ENCODE peak calls at places on chromosomes 13 and 19, in six cellular contexts. J is H9, V is mesenchymal stem cell, U is IMR-90, R is H1, W is trophoblast cell. Z is an unnamed sample. For H3K9me3, the result is how much of the 10 kb centered on the place peaks cover.

GRCh38 chr13:49638416-49639072 is 10.2 kb downstream of the ARL11 start:
- DNase-seq in J (no peak), U (no peak), R (no peak), V (no peak), W (no peak), Z (no peak)

GRCh38 chr19:7063764-7064418 is 5.4 kb upstream of the MBD3L3 start:
- DNase-seq in R (no peak), W (no peak), V (no peak), U (no peak), J (no peak), Z (no peak)

GRCh38 chr13:114054269-114054668 is 78.2 kb downstream of the RASA3 start:
- DNase-seq in W (no peak), U (no peak), V (no peak), R (no peak), J (no peak), Z (no peak)

GRCh38 chr13:20340759-20341161 is 108.6 kb upstream of the GJB6 start:
- DNase-seq in U (no peak), J (no peak), V (no peak), R (no peak), W (no peak), Z (no peak)

GRCh38 chr19:46115396-46116109 is 8.9 kb downstream of the IGFL3 start:
- DNase-seq in V (peak), W (no peak), J (no peak), R (no peak), U (peak), Z (no peak)

GRCh38 chr13:55160911-55161310 is 1979.8 kb upstream of the PRR20A start:
- DNase-seq in U (no peak), V (no peak), W (no peak), J (no peak), R (no peak), Z (no peak)

GRCh38 chr13:51148952-51149573 is 38.0 kb upstream of the C13orf42 start:
- DNase-seq in U (peak), V (peak), W (no peak), R (peak), J (peak), Z (peak)

GRCh38 chr13:22311734-22312404 is 641.0 kb downstream of the FGF9 start:
- DNase-seq in W (peak), U (no peak), J (peak), R (no peak), V (no peak), Z (no peak)

GRCh38 chr19:16836115-16836905 is 7.1 kb downstream of the SIN3B start:
- DNase-seq in R (no peak), U (peak), V (no peak), J (no peak), W (peak), Z (no peak)

GRCh38 chr19:2089001-2089711 is 7.0 kb downstream of the MOB3A start:
- DNase-seq in R (no peak), V (peak), W (peak), U (peak), J (no peak), Z (no peak)

GRCh38 chr13:74644239-74644638 is 510.0 kb upstream of the KLF12 start:
- DNase-seq in W (no peak), U (peak), V (peak), J (no peak), R (no peak), Z (no peak)

GRCh38 chr13:113970810-113971470 is 2.9 kb downstream of the C13orf46 start:
- DNase-seq in R (no peak), V (no peak), W (no peak), U (peak), J (no peak), Z (no peak)

GRCh38 chr13:51759240-51759639 is 44.7 kb downstream of the DHRS12 start:
- DNase-seq in R (no peak), J (no peak), U (peak), V (peak), W (no peak), Z (no peak)

GRCh38 chr19:57192064-57192395 is 730 bp downstream of the ZNF264 start:
- DNase-seq in W (no peak), J (no peak), V (no peak), U (peak), R (no peak), Z (no peak)

GRCh38 chr13:112635323-112635722 is 47.4 kb upstream of the TUBGCP3 start:
- DNase-seq in R (no peak), V (no peak), U (no peak), J (no peak), W (no peak), Z (no peak)

GRCh38 chr13:51156666-51157065 is 45.6 kb upstream of the C13orf42 start:
- DNase-seq in J (no peak), U (no peak), V (no peak), R (no peak), W (no peak), Z (no peak)

GRCh38 chr19:47755065-47755761 is 9.9 kb downstream of the NOP53 start:
- DNase-seq in W (no peak), V (no peak), U (no peak), J (no peak), R (no peak), Z (no peak)

GRCh38 chr19:11383706-11384048 is 437 bp downstream of the EPOR start:
- DNase-seq in W (no peak), U (no peak), V (no peak), R (no peak), J (no peak), Z (no peak)

GRCh38 chr13:71169125-71169524 is 697.9 kb downstream of the DACH1 start:
- DNase-seq in V (no peak), U (no peak), W (no peak), J (no peak), R (no peak), Z (no peak)

GRCh38 chr19:32824136-32824835 is 45.3 kb downstream of the SLC7A9 start:
- DNase-seq in U (no peak), V (no peak), R (no peak), J (no peak), W (no peak), Z (no peak)

GRCh38 chr13:109971745-109972090 is 185.3 kb upstream of the IRS2 start:
- DNase-seq in W (peak), J (no peak), V (no peak), R (no peak), U (no peak), Z (no peak)

GRCh38 chr13:50400930-50401553 is 385.8 kb downstream of the KCNRG start:
- DNase-seq in W (no peak), J (no peak), U (peak), R (no peak), V (peak), Z (no peak)

GRCh38 chr13:111011899-111012298 is 97.0 kb upstream of the ANKRD10 start:
- DNase-seq in J (no peak), V (no peak), W (no peak), U (no peak), R (no peak), Z (no peak)

GRCh38 chr13:41178040-41178439 is 16.3 kb downstream of the KBTBD7 start:
- DNase-seq in J (no peak), W (no peak), U (peak), R (no peak), V (peak), Z (no peak)

GRCh38 chr13:82298110-82298509 is 1584.2 kb downstream of the SLITRK1 start:
- DNase-seq in U (no peak), R (no peak), J (no peak), V (no peak), W (no peak), Z (no peak)

GRCh38 chr19:50679177-50680125 is 30.2 kb downstream of the C19orf81 start:
- DNase-seq in V (peak), J (peak), R (no peak), W (peak), U (peak), Z (peak)

GRCh38 chr19:19610376-19611240 is 7.9 kb downstream of the PBX4 start:
- DNase-seq in U (peak), V (no peak), W (peak), J (no peak), R (no peak), Z (no peak)

GRCh38 chr19:35142531-35143230 is 374 bp upstream of the FXYD7 start:
- DNase-seq in R (no peak), J (peak), W (no peak), V (peak), U (no peak), Z (no peak)

GRCh38 chr13:41308241-41308640 is 2.8 kb upstream of the NAA16 start:
- DNase-seq in V (no peak), W (no peak), J (no peak), R (no peak), U (no peak), Z (no peak)

DNA sequence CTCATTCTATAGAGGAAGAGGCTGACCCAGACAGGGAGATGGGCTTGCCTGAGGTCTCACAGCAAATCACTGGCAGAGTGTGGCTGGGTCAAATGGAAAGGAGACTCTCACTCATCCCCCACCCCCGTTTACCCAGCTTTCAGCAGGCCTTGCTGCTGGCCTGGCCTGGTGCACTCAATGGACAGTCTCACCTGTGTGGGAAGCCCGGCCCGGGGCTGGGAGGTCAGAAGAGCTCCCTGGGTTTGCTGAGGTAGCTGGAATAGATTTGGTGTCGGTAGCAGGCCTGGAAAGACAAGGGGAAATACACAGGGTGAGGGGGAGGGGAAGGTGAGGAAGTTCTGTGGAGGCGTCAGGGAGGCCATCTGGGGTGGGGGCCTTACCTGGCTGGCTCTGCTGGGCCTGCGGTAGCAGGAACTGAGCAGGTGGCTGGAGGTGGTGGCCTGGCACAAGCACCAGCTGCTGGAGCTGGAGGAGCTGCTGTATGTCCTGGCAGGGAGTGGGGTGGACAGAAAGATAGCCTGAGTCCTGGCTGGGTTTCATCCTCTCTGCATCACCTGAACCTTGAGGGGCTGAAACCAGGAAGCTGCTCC is 23.5 kb downstream of the ZNF574 start:
- DNase-seq in J (no peak), W (no peak), R (no peak), U (no peak), V (no peak), Z (no peak)
- H3K14ac ChIP-seq in J (no peak), W (no peak), R (no peak), U (no peak), V (no peak), Z (no peak)

DNA sequence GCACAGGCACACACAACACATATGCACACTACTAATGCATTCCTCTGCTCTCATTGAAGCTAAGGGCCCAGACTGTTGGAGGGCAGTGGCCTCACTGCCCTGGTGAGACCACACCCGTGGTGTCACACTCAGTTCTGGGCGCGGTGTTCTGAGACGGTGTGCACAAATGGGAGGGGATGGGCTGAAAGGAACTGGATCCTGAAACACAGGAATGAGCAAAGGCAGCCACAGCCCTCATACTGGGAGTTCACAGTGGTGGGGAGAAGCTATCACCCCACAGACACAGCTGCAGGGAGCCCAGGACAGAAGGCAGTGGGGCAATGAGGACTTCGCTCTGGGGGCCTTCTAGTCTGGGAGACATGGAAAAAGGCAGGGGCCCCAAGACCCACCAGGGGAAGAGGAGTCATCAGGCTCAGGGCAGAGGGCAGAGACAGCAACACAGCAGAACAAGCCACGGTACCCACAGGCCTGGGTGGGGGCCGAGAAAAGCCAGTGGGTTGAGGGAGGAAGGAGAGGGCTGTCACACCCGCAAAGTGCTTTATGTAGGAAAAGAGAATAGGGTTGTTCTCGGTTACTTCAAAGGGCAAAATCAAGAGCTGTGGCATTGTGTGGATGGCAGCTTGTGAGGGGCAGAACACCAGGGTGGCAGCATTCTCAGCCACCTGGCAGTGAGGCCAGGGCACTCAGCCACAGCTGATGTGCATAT is 75.4 kb upstream of the GPR183 start:
- DNase-seq in U (no peak), W (no peak), R (no peak), V (no peak), J (peak), Z (no peak)
- H3K9ac ChIP-seq in U (no peak), W (no peak), R (no peak), V (no peak), J (no peak), Z (no peak)

DNA sequence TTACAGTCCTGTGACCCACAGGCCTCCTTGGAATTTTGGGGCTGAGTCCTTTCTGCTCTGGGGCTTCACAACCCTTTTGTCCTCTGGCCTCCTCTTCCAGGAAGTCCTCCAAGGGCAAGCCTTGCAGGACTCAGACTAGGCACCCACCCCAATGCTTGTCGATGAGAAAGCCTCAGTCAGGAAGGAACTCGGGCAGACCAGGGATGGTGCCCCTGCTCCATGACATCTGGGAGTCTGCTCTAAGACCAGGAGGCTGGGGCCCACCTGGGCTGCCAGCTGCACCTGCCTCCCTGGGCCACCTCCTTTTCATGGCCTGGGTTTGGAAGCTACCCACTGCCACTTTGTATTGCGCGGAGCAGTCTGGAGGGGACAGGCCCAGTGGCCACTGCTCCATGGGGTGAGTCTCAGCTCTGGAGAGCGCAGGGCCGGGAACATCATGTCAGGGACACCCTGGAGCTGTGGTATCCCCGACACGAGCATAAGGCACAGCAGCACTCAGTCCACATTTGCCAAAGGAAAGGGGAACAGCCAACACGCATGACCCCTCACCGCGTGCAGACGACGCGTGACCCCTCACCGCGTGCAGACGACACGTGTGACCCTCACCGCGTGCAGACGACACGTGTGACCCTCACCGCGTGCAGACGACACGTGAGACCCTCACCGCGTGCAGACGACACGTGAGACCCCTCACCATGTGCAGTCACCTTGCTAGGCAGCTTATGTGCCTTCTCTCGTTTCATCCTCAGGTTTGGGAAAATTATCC is 10.8 kb downstream of the C2CD4C start:
- DNase-seq in V (no peak), U (no peak), W (no peak), J (peak), R (no peak), Z (no peak)
- H3K9me3 ChIP-seq in V (under half), U (under half), W (under half), J (under half), R (under half), Z (under half)

DNA sequence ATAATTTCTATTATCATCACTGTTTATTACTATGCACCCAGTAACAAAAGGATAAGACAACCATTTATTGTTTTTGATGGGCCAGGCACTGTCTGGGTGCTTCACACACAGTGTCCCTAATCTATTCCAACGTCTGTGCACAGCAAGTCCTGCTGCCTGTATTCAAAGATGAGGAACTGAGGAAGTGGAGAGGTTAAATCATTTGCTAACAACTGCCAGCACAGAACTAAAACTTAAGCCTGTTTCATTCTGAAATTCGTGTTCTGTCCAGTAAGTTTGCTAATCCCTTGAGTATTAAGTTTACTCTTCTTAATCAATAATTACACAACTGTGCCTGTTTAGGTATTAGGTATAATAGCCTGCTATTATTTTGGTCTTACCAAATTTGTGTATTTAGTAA is 41.9 kb downstream of the TEX26 start:
- DNase-seq in R (no peak), W (no peak), V (no peak), U (no peak), J (no peak), Z (no peak)
- H3K14ac ChIP-seq in R (no peak), W (no peak), V (no peak), U (no peak), J (no peak), Z (no peak)

GRCh38 chr13:44426461-44426860 is 52.8 kb downstream of the SERP2 start:
- DNase-seq in V (no peak), J (no peak), W (no peak), R (no peak), U (no peak), Z (no peak)

GRCh38 chr13:44422755-44423643 is 49.4 kb downstream of the SERP2 start:
- DNase-seq in W (peak), R (no peak), U (no peak), J (no peak), V (no peak), Z (no peak)

GRCh38 chr13:44423824-44424223 is 50.2 kb downstream of the SERP2 start:
- DNase-seq in R (no peak), J (no peak), W (no peak), U (no peak), V (no peak), Z (no peak)

GRCh38 chr13:44425041-44425814 is 51.6 kb downstream of the SERP2 start:
- DNase-seq in J (no peak), V (peak), U (no peak), R (no peak), W (no peak), Z (no peak)

DNA sequence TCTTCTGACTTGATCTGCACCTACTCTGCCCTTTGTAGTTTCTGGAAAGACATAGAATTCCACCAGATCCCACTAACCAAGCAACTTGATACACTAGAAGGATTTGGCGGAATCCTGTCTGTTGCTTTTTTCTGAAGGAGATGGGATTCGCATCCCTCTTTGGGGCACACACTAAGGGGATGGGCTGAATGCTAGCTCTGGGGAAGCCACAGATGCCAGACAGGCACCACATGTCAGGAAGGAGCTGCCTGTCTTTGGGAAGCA is 52.1 kb downstream of the SERP2 start:
- DNase-seq in V (no peak), W (no peak), J (no peak), U (no peak), R (no peak), Z (no peak)
- H3K9ac ChIP-seq in V (no peak), W (no peak), J (no peak), U (no peak), R (no peak), Z (no peak)